ENCODE peak calls at places on chromosome 21, in seven cellular contexts. V is mesendoderm, J is H9, R is IMR-90, I is neuronal stem cell, B is H1, W is trophoblast cell. A is an unnamed sample.

GRCh38 chr21:44365967-44366585 is 12.7 kb downstream of the TRPM2 start:
- DNase-seq in J (peak; percentile 14), I (no peak), R (no peak), V (no peak), W (no peak), B (no peak), A (no peak)

GRCh38 chr21:32826317-32827167 is 55.0 kb upstream of the PAXBP1 start:
- DNase-seq in B (no peak), W (peak; percentile 48), J (peak; percentile 57), R (peak; percentile 63), I (no peak), V (peak; percentile 73), A (peak; percentile 51)

GRCh38 chr21:45226540-45227326 is 61.0 kb downstream of the POFUT2 start:
- DNase-seq in V (no peak), J (no peak), W (no peak), I (no peak), B (no peak), R (peak; percentile 44), A (peak; percentile 19)

GRCh38 chr21:31235671-31236450 is 108.2 kb downstream of the TIAM1 start:
- DNase-seq in W (peak; percentile 65), I (no peak), V (no peak), R (no peak), B (no peak), J (no peak), A (no peak)

GRCh38 chr21:33643658-33644311 is 1.5 kb downstream of the ITSN1 start:
- DNase-seq in R (no peak), V (peak; percentile 58), B (no peak), J (no peak), I (no peak), W (peak; percentile 59), A (no peak)

GRCh38 chr21:44394733-44395132 is 41.3 kb downstream of the TRPM2 start:
- DNase-seq in V (no peak), I (no peak), J (no peak), R (no peak), W (no peak), B (no peak), A (no peak)

GRCh38 chr21:23160914-23161313 is 2162.7 kb downstream of the NCAM2 start:
- DNase-seq in R (no peak), I (no peak), B (no peak), J (no peak), W (no peak), V (no peak), A (no peak)

GRCh38 chr21:45863267-45863666 is 118.3 kb upstream of the COL6A1 start:
- DNase-seq in I (no peak), V (no peak), J (no peak), W (no peak), R (no peak), B (no peak), A (no peak)

GRCh38 chr21:33419538-33420123 is 16.4 kb downstream of the IFNGR2 start:
- DNase-seq in W (no peak), I (no peak), R (peak; percentile 76), J (no peak), V (no peak), B (no peak), A (peak; percentile 71)

GRCh38 chr21:34808569-34809204 is 139.9 kb downstream of the CLIC6 start:
- DNase-seq in B (no peak), J (no peak), I (no peak), W (no peak), R (peak; percentile 88), V (no peak), A (peak; percentile 88)

GRCh38 chr21:45253180-45253579 is 34.5 kb downstream of the POFUT2 start:
- DNase-seq in V (peak; percentile 25), I (no peak), J (peak; percentile 21), R (peak; percentile 39), W (no peak), B (no peak), A (peak; percentile 57)

GRCh38 chr21:46503922-46504539 is 45.3 kb downstream of the DIP2A start:
- DNase-seq in B (no peak), W (no peak), V (no peak), R (no peak), I (no peak), J (no peak), A (no peak)

GRCh38 chr21:29190920-29191319 is 60.5 kb downstream of the MAP3K7CL start:
- DNase-seq in V (no peak), W (peak; percentile 14), J (no peak), R (peak; percentile 58), I (no peak), B (no peak), A (peak; percentile 73)

GRCh38 chr21:42319851-42320602 is 4.8 kb upstream of the TFF3 start:
- DNase-seq in V (no peak), W (no peak), I (no peak), B (no peak), R (no peak), J (peak; percentile 52), A (no peak)
- H3K9ac ChIP-seq in V (no peak overlapping the region), W (no peak overlapping the region), I (no peak overlapping the region), B (no peak overlapping the region), R (no peak overlapping the region), J (no peak overlapping the region), A (no peak overlapping the region)

GRCh38 chr21:19900149-19900548 is 1098.1 kb upstream of the NCAM2 start:
- DNase-seq in I (no peak), V (no peak), R (no peak), W (no peak), J (no peak), B (no peak), A (no peak)

DNA sequence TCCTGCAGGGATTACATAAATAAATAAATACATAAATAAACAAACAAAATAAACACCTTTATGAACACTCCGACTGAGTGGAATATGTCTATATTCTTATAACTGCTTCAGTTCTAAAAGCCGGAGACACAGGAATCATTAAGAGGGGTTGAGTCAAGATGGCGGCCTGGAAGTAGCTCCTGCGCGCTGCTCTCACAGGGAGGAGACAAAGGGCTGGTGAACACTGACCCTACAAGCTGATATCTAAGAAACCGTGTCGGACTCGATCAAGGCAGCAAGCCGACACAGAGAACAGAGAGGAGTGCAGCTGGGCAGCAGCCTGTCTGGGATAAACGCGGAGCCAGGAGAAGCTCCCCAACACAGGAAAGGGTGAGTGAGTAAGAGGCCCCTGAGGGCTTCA is 1098.6 kb upstream of the NCAM2 start:
- DNase-seq in W (no peak), B (no peak), I (no peak), J (no peak), R (no peak), V (no peak), A (no peak)
- H3K23ac ChIP-seq in W (no peak overlapping the region), B (no peak overlapping the region), I (no peak overlapping the region), J (no peak overlapping the region), R (no peak overlapping the region), V (no peak overlapping the region), A (no peak overlapping the region)

GRCh38 chr21:41799763-41800162 is 32.9 kb upstream of the RIPK4 start:
- DNase-seq in I (no peak), J (no peak), B (no peak), W (no peak), V (no peak), R (no peak), A (no peak)

GRCh38 chr21:41798326-41798725 is 31.5 kb upstream of the RIPK4 start:
- DNase-seq in I (no peak), V (no peak), R (no peak), B (no peak), W (no peak), J (no peak), A (no peak)

GRCh38 chr21:41794600-41794999 is 27.7 kb upstream of the RIPK4 start:
- DNase-seq in I (no peak), W (no peak), R (no peak), B (no peak), V (no peak), J (no peak), A (no peak)

GRCh38 chr21:41792711-41793110 is 25.9 kb upstream of the RIPK4 start:
- DNase-seq in V (no peak), I (no peak), R (no peak), W (no peak), B (no peak), J (no peak), A (no peak)

DNA sequence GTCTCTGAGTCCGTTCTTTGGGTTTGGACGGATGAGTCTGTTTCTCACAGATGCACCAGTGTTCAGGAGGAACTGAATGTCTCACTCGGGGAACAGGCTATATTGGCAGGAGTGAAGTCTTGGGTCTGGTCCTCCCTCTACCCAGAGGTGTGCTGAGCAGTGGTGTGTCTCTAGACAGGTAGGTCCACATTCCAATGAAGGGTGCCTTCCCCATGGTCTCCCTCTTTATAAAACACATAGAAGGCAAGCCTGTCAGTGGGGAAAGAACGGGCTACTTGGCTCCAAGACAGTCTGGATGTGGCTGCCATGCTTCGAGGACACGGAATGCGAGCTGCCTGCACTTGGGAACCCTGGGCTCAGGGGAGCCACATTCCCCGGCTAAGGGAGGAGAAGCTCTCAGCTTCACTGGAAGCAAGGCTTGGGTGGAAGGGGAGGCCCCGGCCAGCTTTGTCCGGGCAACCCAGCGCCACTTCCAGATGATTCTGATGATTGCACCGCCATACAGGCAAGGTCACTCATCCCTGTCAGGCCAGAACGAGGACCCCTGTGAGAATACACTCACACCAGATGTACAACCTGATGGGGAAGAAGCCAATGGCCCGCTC is 29.7 kb upstream of the RIPK4 start:
- DNase-seq in W (no peak), R (no peak), V (no peak), J (no peak), I (no peak), B (no peak), A (no peak)
- H2AK5ac ChIP-seq in W (no peak overlapping the region), R (no peak overlapping the region), V (no peak overlapping the region), J (no peak overlapping the region), I (no peak overlapping the region), B (no peak overlapping the region), A (no peak overlapping the region)

GRCh38 chr21:37405629-37406028 is 39.1 kb downstream of the DYRK1A start:
- DNase-seq in W (no peak), I (no peak), J (no peak), B (no peak), R (no peak), V (no peak), A (no peak)

GRCh38 chr21:37412603-37413360 is 46.2 kb downstream of the DYRK1A start:
- DNase-seq in B (no peak), V (peak; percentile 51), R (peak; percentile 75), J (no peak), W (no peak), I (no peak), A (peak; percentile 16)

GRCh38 chr21:37407719-37408455 is 41.3 kb downstream of the DYRK1A start:
- DNase-seq in I (no peak), R (peak; percentile 63), J (no peak), B (no peak), V (no peak), W (no peak), A (peak; percentile 60)

GRCh38 chr21:37410639-37411038 is 44.1 kb downstream of the DYRK1A start:
- DNase-seq in V (no peak), W (no peak), J (no peak), B (no peak), R (no peak), I (no peak), A (no peak)

DNA sequence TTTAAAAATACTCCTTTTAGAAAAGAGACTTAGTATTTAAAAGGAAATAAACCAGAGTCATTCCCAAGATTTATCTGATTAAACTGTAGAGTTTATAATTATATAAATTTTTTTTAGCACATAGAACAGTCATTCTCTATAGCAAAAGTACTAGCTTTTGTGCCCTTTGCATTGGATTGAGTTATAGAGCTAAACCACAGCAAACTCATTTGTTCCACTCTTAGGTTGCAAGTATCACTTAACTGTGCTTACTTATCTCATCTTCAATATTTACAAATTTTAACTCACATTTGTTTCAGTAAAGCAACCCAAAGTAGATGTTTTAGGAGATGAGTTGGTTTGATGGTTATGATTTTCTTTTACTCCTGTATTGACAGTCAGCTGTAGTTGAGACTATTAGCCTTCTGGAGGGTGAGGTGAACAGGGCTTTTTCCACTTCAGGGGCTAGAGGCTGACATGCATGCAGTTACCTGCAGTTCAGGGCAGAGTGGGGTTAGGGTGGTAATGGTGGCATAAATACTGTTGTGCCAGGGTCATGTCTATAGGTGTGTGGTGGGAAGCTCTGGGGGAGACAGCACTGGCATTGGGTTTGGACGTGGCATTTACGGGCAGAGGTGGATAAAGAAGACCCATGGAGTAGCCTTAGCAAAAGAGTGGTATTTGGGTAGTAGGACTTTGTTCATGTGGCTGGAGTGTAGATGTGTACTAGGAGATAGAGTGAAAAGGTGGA is 42.1 kb downstream of the DYRK1A start:
- DNase-seq in J (no peak), B (no peak), W (no peak), V (no peak), R (no peak), I (no peak), A (peak; percentile 34)
- H3K9ac ChIP-seq in J (no peak overlapping the region), B (no peak overlapping the region), W (no peak overlapping the region), V (no peak overlapping the region), R (no peak overlapping the region), I (no peak overlapping the region), A (peak overlapping the region; percentile 67)